ENCODE peak calls at places on chromosomes 7 and 10, in seven cellular contexts. Q is uterus, G is colonic mucosa, H is AG04450, E is SK-N-SH, O is ovary, X is heart right ventricle. T is an unnamed sample.
A peak's percentile ranks its signal among the peaks of the same experiment; 100 is the strongest.

GRCh38 chr7:11754933-11755332 is 77.1 kb downstream of the THSD7A start:
- DNase-seq in Q (no peak), G (no peak), H (no peak), E (no peak), O (no peak), X (no peak), T (no peak)

GRCh38 chr7:149862156-149862555 is 11.6 kb upstream of the ATP6V0E2 start:
- DNase-seq in Q (no peak), G (no peak), H (no peak), E (no peak), O (no peak), X (no peak), T (no peak)

GRCh38 chr10:110501142-110501937 is 3.6 kb downstream of the DUSP5 start:
- DNase-seq in Q (peak; percentile 94), G (peak; percentile 90), H (peak; percentile 78), E (peak; percentile 45), O (peak; percentile 79), X (peak; percentile 85), T (peak; percentile 80)

GRCh38 chr7:77580762-77581350 is 43.8 kb downstream of the PTPN12 start:
- DNase-seq in Q (no peak), G (no peak), H (peak; percentile 3), E (no peak), O (no peak), X (no peak), T (no peak)

GRCh38 chr7:68107256-68107655 is 1110.6 kb downstream of the TYW1 start:
- DNase-seq in Q (no peak), G (no peak), H (no peak), E (peak; percentile 49), O (no peak), X (no peak), T (no peak)

GRCh38 chr7:1160665-1161010 is 642 bp upstream of the ZFAND2A start:
- DNase-seq in Q (no peak), G (peak; percentile 35), H (no peak), E (peak; percentile 81), O (no peak), X (no peak), T (no peak)

GRCh38 chr7:122984021-122984420 is 11.5 kb downstream of the TAS2R16 start:
- DNase-seq in Q (no peak), G (no peak), H (no peak), E (no peak), O (no peak), X (no peak), T (no peak)

GRCh38 chr10:62037890-62038608 is 136.6 kb downstream of the ARID5B start:
- DNase-seq in Q (no peak), G (no peak), H (no peak), E (no peak), O (no peak), X (no peak), T (no peak)

GRCh38 chr10:114957673-114958072 is 19.7 kb downstream of the TRUB1 start:
- DNase-seq in Q (no peak), G (no peak), H (no peak), E (no peak), O (no peak), X (no peak), T (no peak)

GRCh38 chr10:36182059-36182654 is 540.1 kb upstream of the FZD8 start:
- DNase-seq in Q (no peak), G (no peak), H (no peak), E (no peak), O (no peak), X (no peak), T (no peak)

GRCh38 chr7:33666526-33666925 is 238.8 kb upstream of the BMPER start:
- DNase-seq in Q (no peak), G (no peak), H (no peak), E (no peak), O (no peak), X (no peak), T (no peak)

GRCh38 chr7:32524631-32525030 is 29.3 kb downstream of the AVL9 start:
- DNase-seq in Q (no peak), G (no peak), H (no peak), E (no peak), O (no peak), X (no peak), T (no peak)

GRCh38 chr10:133237241-133238065 is at the start of gene VENTX:
- DNase-seq in Q (no peak), G (no peak), H (no peak), E (no peak), O (no peak), X (no peak), T (peak; percentile 58)

GRCh38 chr10:119644215-119644826 is 6.9 kb upstream of the BAG3 start:
- DNase-seq in Q (no peak), G (no peak), H (no peak), E (no peak), O (no peak), X (no peak), T (peak; percentile 33)

GRCh38 chr7:44276571-44277101 is 48.8 kb downstream of the CAMK2B start:
- DNase-seq in Q (no peak), G (no peak), H (no peak), E (no peak), O (peak; percentile 6), X (peak; percentile 7), T (peak; percentile 1)

GRCh38 chr7:375491-375821 is 85.5 kb downstream of the FOXL3 start:
- DNase-seq in Q (no peak), G (peak; percentile 17), H (no peak), E (peak; percentile 26), O (no peak), X (no peak), T (no peak)

GRCh38 chr7:47516985-47517590 is 64.8 kb downstream of the TNS3 start:
- DNase-seq in Q (no peak), G (peak; percentile 75), H (no peak), E (no peak), O (no peak), X (no peak), T (no peak)

GRCh38 chr10:3668276-3668960 is 116.6 kb downstream of the KLF6 start:
- DNase-seq in Q (peak; percentile 55), G (peak; percentile 40), H (peak; percentile 54), E (no peak), O (no peak), X (no peak), T (peak; percentile 22)

GRCh38 chr10:3666525-3667302 is 118.3 kb downstream of the KLF6 start:
- DNase-seq in Q (no peak), G (no peak), H (no peak), E (no peak), O (no peak), X (no peak), T (no peak)

GRCh38 chr10:3672220-3672619 is 112.8 kb downstream of the KLF6 start:
- DNase-seq in Q (no peak), G (no peak), H (no peak), E (peak; percentile 81), O (no peak), X (no peak), T (peak; percentile 59)

GRCh38 chr10:3671431-3671955 is 113.5 kb downstream of the KLF6 start:
- DNase-seq in Q (no peak), G (no peak), H (no peak), E (no peak), O (no peak), X (no peak), T (no peak)

GRCh38 chr10:3668961-3669330 is 116.1 kb downstream of the KLF6 start:
- DNase-seq in Q (no peak), G (no peak), H (no peak), E (no peak), O (no peak), X (no peak), T (no peak)
- H3K4me3 ChIP-seq in Q (no peak overlapping the region), G (no peak overlapping the region), H (no peak overlapping the region), E (no peak overlapping the region), O (no peak overlapping the region), X (no peak overlapping the region), T (no peak overlapping the region)

GRCh38 chr10:8064436-8064835 is 9.9 kb downstream of the GATA3 start:
- DNase-seq in Q (no peak), G (no peak), H (no peak), E (no peak), O (no peak), X (no peak), T (no peak)
- H3K27me3 ChIP-seq in Q (peaks cover 8% of the 10 kb centered on the region), G (peaks cover 15% of the 10 kb centered on the region), H (peaks cover 28% of the 10 kb centered on the region), E (no peaks in the 10 kb centered on the region), O (no peaks in the 10 kb centered on the region), X (peaks cover 19% of the 10 kb centered on the region), T (no peaks in the 10 kb centered on the region)

GRCh38 chr7:41698114-41698513 is 4.8 kb downstream of the INHBA start:
- DNase-seq in Q (no peak), G (no peak), H (no peak), E (no peak), O (no peak), X (no peak), T (no peak)

GRCh38 chr7:41694490-41694889 is 8.4 kb downstream of the INHBA start:
- DNase-seq in Q (no peak), G (no peak), H (no peak), E (no peak), O (no peak), X (no peak), T (no peak)

GRCh38 chr7:41696323-41696916 is 6.5 kb downstream of the INHBA start:
- DNase-seq in Q (peak; percentile 85), G (peak; percentile 77), H (peak; percentile 76), E (peak; percentile 79), O (peak; percentile 85), X (peak; percentile 72), T (peak; percentile 74)

GRCh38 chr7:41693150-41693997 is 9.5 kb downstream of the INHBA start:
- DNase-seq in Q (peak; percentile 39), G (no peak), H (no peak), E (peak; percentile 35), O (no peak), X (no peak), T (no peak)

GRCh38 chr7:41695661-41696322 is 7.1 kb downstream of the INHBA start:
- DNase-seq in Q (no peak), G (no peak), H (peak; percentile 72), E (no peak), O (no peak), X (no peak), T (no peak)
- H3K4me3 ChIP-seq in Q (peak overlapping the region; percentile 41), G (no peak overlapping the region), H (peak overlapping the region; percentile 81), E (peak overlapping the region; percentile 90), O (peak overlapping the region; percentile 36), X (no peak overlapping the region), T (peak overlapping the region; percentile 17)

GRCh38 chr7:155471728-155472127 is 13.8 kb downstream of the EN2 start:
- DNase-seq in Q (no peak), G (no peak), H (no peak), E (no peak), O (no peak), X (no peak), T (no peak)

GRCh38 chr7:155470686-155471638 is 13.0 kb downstream of the EN2 start:
- DNase-seq in Q (no peak), G (no peak), H (no peak), E (peak; percentile 26), O (no peak), X (no peak), T (no peak)

GRCh38 chr7:155467846-155468821 is 10.2 kb downstream of the EN2 start:
- DNase-seq in Q (no peak), G (no peak), H (no peak), E (peak; percentile 48), O (no peak), X (no peak), T (no peak)

GRCh38 chr7:155469311-155470185 is 11.6 kb downstream of the EN2 start:
- DNase-seq in Q (no peak), G (no peak), H (no peak), E (peak; percentile 25), O (no peak), X (no peak), T (no peak)

DNA sequence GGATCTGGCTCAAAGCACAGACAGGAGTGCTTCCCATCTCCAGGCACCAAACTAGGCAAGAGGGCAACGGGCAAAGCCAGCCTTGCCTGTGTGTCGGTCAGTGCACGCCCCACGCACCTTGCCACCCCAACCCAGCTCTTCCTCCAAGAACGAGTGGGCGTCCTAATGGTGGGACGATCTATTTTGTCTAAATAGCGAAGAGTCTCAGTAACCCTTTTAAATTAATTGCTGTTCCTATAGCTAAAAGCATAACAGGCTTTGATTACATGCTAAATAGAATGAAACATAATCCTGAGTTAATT is 12.2 kb downstream of the EN2 start:
- DNase-seq in Q (no peak), G (no peak), H (no peak), E (no peak), O (no peak), X (no peak), T (no peak)
- H3K27me3 ChIP-seq in Q (peaks cover 94% of the 10 kb centered on the region), G (peaks cover 87% of the 10 kb centered on the region), H (peaks cover 80% of the 10 kb centered on the region), E (peaks cover 97% of the 10 kb centered on the region), O (peaks cover 5% of the 10 kb centered on the region), X (peaks cover 96% of the 10 kb centered on the region), T (peaks cover 100% of the 10 kb centered on the region)